ENCODE peak calls at places on chromosome 5, in seven cellular contexts. One of them, this sample, is unnamed.
A peak's percentile ranks its signal among the peaks of the same experiment; 100 is the strongest.

GRCh38 chr5:141532726-141533125 is 43.8 kb downstream of the PCDHGC5 start:
- DNase-seq in HL-60: no peak
- DNase-seq in brain microvascular endothelial cell: no peak
- DNase-seq in endodermal cell: no peak
- DNase-seq in lung: no peak
- DNase-seq in dorsolateral prefrontal cortex: no peak
- DNase-seq in fibroblast of lung: no peak
- DNase-seq in this sample: no peak

GRCh38 chr5:428219-428618 is 14.8 kb upstream of the EXOC3 start:
- DNase-seq in HL-60: no peak
- DNase-seq in brain microvascular endothelial cell: no peak
- DNase-seq in endodermal cell: no peak
- DNase-seq in lung: no peak
- DNase-seq in dorsolateral prefrontal cortex: no peak
- DNase-seq in fibroblast of lung: no peak
- DNase-seq in this sample: no peak

GRCh38 chr5:91235194-91235793 is 147.8 kb downstream of the ARRDC3 start:
- DNase-seq in HL-60: no peak
- DNase-seq in brain microvascular endothelial cell: no peak
- DNase-seq in endodermal cell: no peak
- DNase-seq in lung: no peak
- DNase-seq in dorsolateral prefrontal cortex: no peak
- DNase-seq in fibroblast of lung: peak; percentile 25
- DNase-seq in this sample: no peak

GRCh38 chr5:84384604-84385575 is at the start of gene EDIL3:
- DNase-seq in HL-60: no peak
- DNase-seq in brain microvascular endothelial cell: peak; percentile 44
- DNase-seq in endodermal cell: peak; percentile 90
- DNase-seq in lung: no peak
- DNase-seq in dorsolateral prefrontal cortex: peak; percentile 66
- DNase-seq in fibroblast of lung: peak; percentile 54
- DNase-seq in this sample: peak; percentile 30

GRCh38 chr5:124504081-124504916 is 242.1 kb downstream of the ZNF608 start:
- DNase-seq in HL-60: no peak
- DNase-seq in brain microvascular endothelial cell: peak; percentile 35
- DNase-seq in endodermal cell: no peak
- DNase-seq in lung: no peak
- DNase-seq in dorsolateral prefrontal cortex: no peak
- DNase-seq in fibroblast of lung: no peak
- DNase-seq in this sample: no peak

GRCh38 chr5:2917524-2917923 is 166.0 kb upstream of the IRX2 start:
- DNase-seq in HL-60: no peak
- DNase-seq in brain microvascular endothelial cell: no peak
- DNase-seq in endodermal cell: no peak
- DNase-seq in lung: peak; percentile 14
- DNase-seq in dorsolateral prefrontal cortex: no peak
- DNase-seq in fibroblast of lung: no peak
- DNase-seq in this sample: no peak

GRCh38 chr5:179680780-179681411 is at the start of gene CBY3:
- DNase-seq in HL-60: no peak
- DNase-seq in brain microvascular endothelial cell: no peak
- DNase-seq in endodermal cell: no peak
- DNase-seq in lung: no peak
- DNase-seq in dorsolateral prefrontal cortex: no peak
- DNase-seq in fibroblast of lung: no peak
- DNase-seq in this sample: no peak

GRCh38 chr5:135042595-135042994 is 8.6 kb upstream of the PITX1 start:
- DNase-seq in HL-60: no peak
- DNase-seq in brain microvascular endothelial cell: no peak
- DNase-seq in endodermal cell: peak; percentile 65
- DNase-seq in lung: no peak
- DNase-seq in dorsolateral prefrontal cortex: no peak
- DNase-seq in fibroblast of lung: no peak
- DNase-seq in this sample: no peak

GRCh38 chr5:17090839-17091238 is 126.6 kb upstream of the BASP1 start:
- DNase-seq in HL-60: no peak
- DNase-seq in brain microvascular endothelial cell: no peak
- DNase-seq in endodermal cell: no peak
- DNase-seq in lung: no peak
- DNase-seq in dorsolateral prefrontal cortex: no peak
- DNase-seq in fibroblast of lung: no peak
- DNase-seq in this sample: no peak

GRCh38 chr5:86175224-86175623 is 442.5 kb upstream of the COX7C start:
- DNase-seq in HL-60: no peak
- DNase-seq in brain microvascular endothelial cell: no peak
- DNase-seq in endodermal cell: no peak
- DNase-seq in lung: no peak
- DNase-seq in dorsolateral prefrontal cortex: no peak
- DNase-seq in fibroblast of lung: no peak
- DNase-seq in this sample: no peak

GRCh38 chr5:113489299-113489698 is 1.0 kb upstream of the MCC start:
- DNase-seq in HL-60: peak; percentile 51
- DNase-seq in brain microvascular endothelial cell: peak; percentile 97
- DNase-seq in endodermal cell: no peak
- DNase-seq in lung: peak; percentile 62
- DNase-seq in dorsolateral prefrontal cortex: no peak
- DNase-seq in fibroblast of lung: peak; percentile 98
- DNase-seq in this sample: peak; percentile 97

GRCh38 chr5:32583582-32584232 is 1.6 kb upstream of the SUB1 start:
- DNase-seq in HL-60: no peak
- DNase-seq in brain microvascular endothelial cell: no peak
- DNase-seq in endodermal cell: no peak
- DNase-seq in lung: no peak
- DNase-seq in dorsolateral prefrontal cortex: no peak
- DNase-seq in fibroblast of lung: no peak
- DNase-seq in this sample: no peak

GRCh38 chr5:96017951-96018350 is 56.3 kb upstream of the ELL2 start:
- DNase-seq in HL-60: no peak
- DNase-seq in brain microvascular endothelial cell: no peak
- DNase-seq in endodermal cell: no peak
- DNase-seq in lung: no peak
- DNase-seq in dorsolateral prefrontal cortex: no peak
- DNase-seq in fibroblast of lung: peak; percentile 95
- DNase-seq in this sample: no peak

GRCh38 chr5:2705861-2706260 is 45.6 kb downstream of the IRX2 start:
- DNase-seq in HL-60: no peak
- DNase-seq in brain microvascular endothelial cell: no peak
- DNase-seq in endodermal cell: no peak
- DNase-seq in lung: no peak
- DNase-seq in dorsolateral prefrontal cortex: no peak
- DNase-seq in fibroblast of lung: no peak
- DNase-seq in this sample: no peak

GRCh38 chr5:166551384-166551783 is 1740.1 kb upstream of the WWC1 start:
- DNase-seq in HL-60: no peak
- DNase-seq in brain microvascular endothelial cell: no peak
- DNase-seq in endodermal cell: no peak
- DNase-seq in lung: no peak
- DNase-seq in dorsolateral prefrontal cortex: no peak
- DNase-seq in fibroblast of lung: no peak
- DNase-seq in this sample: no peak

GRCh38 chr5:51881901-51882300 is 498.7 kb downstream of the ISL1 start:
- DNase-seq in HL-60: no peak
- DNase-seq in brain microvascular endothelial cell: no peak
- DNase-seq in endodermal cell: peak; percentile 61
- DNase-seq in lung: no peak
- DNase-seq in dorsolateral prefrontal cortex: no peak
- DNase-seq in fibroblast of lung: no peak
- DNase-seq in this sample: no peak

GRCh38 chr5:126422994-126423788 is at the start of gene GRAMD2B:
- DNase-seq in HL-60: no peak
- DNase-seq in brain microvascular endothelial cell: peak; percentile 85
- DNase-seq in endodermal cell: peak; percentile 94
- DNase-seq in lung: peak; percentile 90
- DNase-seq in dorsolateral prefrontal cortex: peak; percentile 30
- DNase-seq in fibroblast of lung: peak; percentile 83
- DNase-seq in this sample: peak; percentile 90

GRCh38 chr5:80960531-80961375 is 590 bp downstream of the RASGRF2 start:
- DNase-seq in HL-60: no peak
- DNase-seq in brain microvascular endothelial cell: no peak
- DNase-seq in endodermal cell: peak; percentile 78
- DNase-seq in lung: peak; percentile 35
- DNase-seq in dorsolateral prefrontal cortex: no peak
- DNase-seq in fibroblast of lung: peak; percentile 47
- DNase-seq in this sample: peak; percentile 38
- H3K27ac ChIP-seq in HL-60: no peak overlapping the region
- H3K27ac ChIP-seq in brain microvascular endothelial cell: no peak overlapping the region
- H3K27ac ChIP-seq in endodermal cell: no peak overlapping the region
- H3K27ac ChIP-seq in lung: peak overlapping the region; percentile 58
- H3K27ac ChIP-seq in dorsolateral prefrontal cortex: peak overlapping the region; percentile 94
- H3K27ac ChIP-seq in fibroblast of lung: peak overlapping the region; percentile 50
- H3K27ac ChIP-seq in this sample: no peak overlapping the region

DNA sequence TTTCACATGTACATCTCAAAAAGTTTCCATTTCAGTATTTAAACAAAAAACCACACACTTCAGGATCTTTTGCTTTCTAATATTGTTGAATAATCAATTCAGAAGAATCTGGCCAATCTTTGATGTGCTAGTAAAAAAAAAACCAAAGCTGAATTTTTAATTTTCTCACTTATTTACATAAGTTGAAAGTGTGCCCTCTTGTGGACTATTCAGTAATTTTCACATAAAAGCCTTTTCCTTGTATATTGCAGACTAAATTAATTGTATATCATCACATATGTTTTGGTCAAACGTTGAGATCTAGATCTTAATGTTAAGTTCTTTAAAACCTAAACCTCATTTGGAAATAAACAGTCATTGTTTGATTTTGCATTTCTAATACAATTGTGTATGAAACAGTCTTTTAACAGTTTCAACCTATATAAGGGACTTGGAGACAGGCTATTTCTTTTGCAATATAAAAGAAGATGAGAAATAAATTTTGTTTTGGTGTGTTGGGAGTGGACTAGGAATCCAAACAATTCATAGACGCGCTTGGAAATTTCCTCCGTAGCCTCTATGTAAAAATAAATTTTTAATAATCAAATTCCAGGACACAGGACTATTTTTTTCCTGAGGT is 68.1 kb downstream of the NIPBL start:
- DNase-seq in HL-60: no peak
- DNase-seq in brain microvascular endothelial cell: no peak
- DNase-seq in endodermal cell: no peak
- DNase-seq in lung: no peak
- DNase-seq in dorsolateral prefrontal cortex: no peak
- DNase-seq in fibroblast of lung: peak; percentile 84
- DNase-seq in this sample: peak; percentile 8
- TF ChIP-seq CTCF in HL-60: peak; percentile 30
- TF ChIP-seq CTCF in brain microvascular endothelial cell: peak; percentile 25
- TF ChIP-seq CTCF in endodermal cell: peak; percentile 85
- TF ChIP-seq CTCF in lung: peak; percentile 15
- TF ChIP-seq CTCF in dorsolateral prefrontal cortex: peak; percentile 79
- TF ChIP-seq CTCF in fibroblast of lung: no peak
- TF ChIP-seq CTCF in this sample: peak; percentile 82

GRCh38 chr5:33997331-33997983 is 10.4 kb downstream of the AMACR start:
- DNase-seq in HL-60: peak; percentile 74
- DNase-seq in brain microvascular endothelial cell: peak; percentile 82
- DNase-seq in endodermal cell: peak; percentile 58
- DNase-seq in lung: peak; percentile 65
- DNase-seq in dorsolateral prefrontal cortex: peak; percentile 74
- DNase-seq in fibroblast of lung: peak; percentile 91
- DNase-seq in this sample: peak; percentile 62
- H3K27ac ChIP-seq in HL-60: peak overlapping the region; percentile 88
- H3K27ac ChIP-seq in brain microvascular endothelial cell: no peak overlapping the region
- H3K27ac ChIP-seq in endodermal cell: no peak overlapping the region
- H3K27ac ChIP-seq in lung: no peak overlapping the region
- H3K27ac ChIP-seq in dorsolateral prefrontal cortex: peak overlapping the region; percentile 12
- H3K27ac ChIP-seq in fibroblast of lung: no peak overlapping the region
- H3K27ac ChIP-seq in this sample: no peak overlapping the region

GRCh38 chr5:112216140-112216539 is 202.9 kb downstream of the EPB41L4A start:
- DNase-seq in HL-60: no peak
- DNase-seq in brain microvascular endothelial cell: no peak
- DNase-seq in endodermal cell: no peak
- DNase-seq in lung: no peak
- DNase-seq in dorsolateral prefrontal cortex: no peak
- DNase-seq in fibroblast of lung: no peak
- DNase-seq in this sample: no peak

GRCh38 chr5:112205840-112206239 is 213.2 kb downstream of the EPB41L4A start:
- DNase-seq in HL-60: no peak
- DNase-seq in brain microvascular endothelial cell: no peak
- DNase-seq in endodermal cell: peak; percentile 84
- DNase-seq in lung: no peak
- DNase-seq in dorsolateral prefrontal cortex: no peak
- DNase-seq in fibroblast of lung: no peak
- DNase-seq in this sample: no peak

GRCh38 chr5:112208699-112209615 is 210.1 kb downstream of the EPB41L4A start:
- DNase-seq in HL-60: no peak
- DNase-seq in brain microvascular endothelial cell: no peak
- DNase-seq in endodermal cell: no peak
- DNase-seq in lung: no peak
- DNase-seq in dorsolateral prefrontal cortex: no peak
- DNase-seq in fibroblast of lung: no peak
- DNase-seq in this sample: no peak

GRCh38 chr5:112210430-112211005 is 208.6 kb downstream of the EPB41L4A start:
- DNase-seq in HL-60: no peak
- DNase-seq in brain microvascular endothelial cell: peak; percentile 40
- DNase-seq in endodermal cell: peak; percentile 77
- DNase-seq in lung: peak; percentile 52
- DNase-seq in dorsolateral prefrontal cortex: no peak
- DNase-seq in fibroblast of lung: peak; percentile 53
- DNase-seq in this sample: peak; percentile 30
- TF ChIP-seq CTCF in HL-60: no peak
- TF ChIP-seq CTCF in brain microvascular endothelial cell: peak; percentile 82
- TF ChIP-seq CTCF in endodermal cell: peak; percentile 86
- TF ChIP-seq CTCF in lung: peak; percentile 31
- TF ChIP-seq CTCF in dorsolateral prefrontal cortex: peak; percentile 70
- TF ChIP-seq CTCF in fibroblast of lung: peak; percentile 60
- TF ChIP-seq CTCF in this sample: peak; percentile 88

GRCh38 chr5:119347574-119347973 is 8.2 kb upstream of the TNFAIP8 start:
- DNase-seq in HL-60: no peak
- DNase-seq in brain microvascular endothelial cell: no peak
- DNase-seq in endodermal cell: no peak
- DNase-seq in lung: no peak
- DNase-seq in dorsolateral prefrontal cortex: no peak
- DNase-seq in fibroblast of lung: no peak
- DNase-seq in this sample: no peak

GRCh38 chr5:119344231-119344630 is 11.6 kb upstream of the TNFAIP8 start:
- DNase-seq in HL-60: no peak
- DNase-seq in brain microvascular endothelial cell: no peak
- DNase-seq in endodermal cell: no peak
- DNase-seq in lung: no peak
- DNase-seq in dorsolateral prefrontal cortex: no peak
- DNase-seq in fibroblast of lung: no peak
- DNase-seq in this sample: no peak

GRCh38 chr5:119345861-119346260 is 10.0 kb upstream of the TNFAIP8 start:
- DNase-seq in HL-60: no peak
- DNase-seq in brain microvascular endothelial cell: no peak
- DNase-seq in endodermal cell: no peak
- DNase-seq in lung: no peak
- DNase-seq in dorsolateral prefrontal cortex: no peak
- DNase-seq in fibroblast of lung: no peak
- DNase-seq in this sample: no peak

GRCh38 chr5:119347996-119348395 is 7.8 kb upstream of the TNFAIP8 start:
- DNase-seq in HL-60: no peak
- DNase-seq in brain microvascular endothelial cell: no peak
- DNase-seq in endodermal cell: no peak
- DNase-seq in lung: no peak
- DNase-seq in dorsolateral prefrontal cortex: no peak
- DNase-seq in fibroblast of lung: peak; percentile 64
- DNase-seq in this sample: no peak

GRCh38 chr5:119346404-119346803 is 9.4 kb upstream of the TNFAIP8 start:
- DNase-seq in HL-60: no peak
- DNase-seq in brain microvascular endothelial cell: no peak
- DNase-seq in endodermal cell: no peak
- DNase-seq in lung: no peak
- DNase-seq in dorsolateral prefrontal cortex: no peak
- DNase-seq in fibroblast of lung: no peak
- DNase-seq in this sample: no peak
- H3K27ac ChIP-seq in HL-60: no peak overlapping the region
- H3K27ac ChIP-seq in brain microvascular endothelial cell: no peak overlapping the region
- H3K27ac ChIP-seq in endodermal cell: no peak overlapping the region
- H3K27ac ChIP-seq in lung: no peak overlapping the region
- H3K27ac ChIP-seq in dorsolateral prefrontal cortex: no peak overlapping the region
- H3K27ac ChIP-seq in fibroblast of lung: no peak overlapping the region
- H3K27ac ChIP-seq in this sample: no peak overlapping the region

GRCh38 chr5:99169309-99169708 is 240.5 kb upstream of the CHD1 start:
- DNase-seq in HL-60: no peak
- DNase-seq in brain microvascular endothelial cell: no peak
- DNase-seq in endodermal cell: no peak
- DNase-seq in lung: no peak
- DNase-seq in dorsolateral prefrontal cortex: no peak
- DNase-seq in fibroblast of lung: peak; percentile 33
- DNase-seq in this sample: no peak
- TF ChIP-seq CTCF in HL-60: no peak
- TF ChIP-seq CTCF in brain microvascular endothelial cell: peak; percentile 20
- TF ChIP-seq CTCF in endodermal cell: peak; percentile 70
- TF ChIP-seq CTCF in lung: no peak
- TF ChIP-seq CTCF in dorsolateral prefrontal cortex: peak; percentile 52
- TF ChIP-seq CTCF in fibroblast of lung: no peak
- TF ChIP-seq CTCF in this sample: peak; percentile 25